ENCODE peak calls at places on chromosomes 13 and 19, in ten cellular contexts. A is NCI-H774, Q is fibroblast of mammary gland, N is MM.1S, S is fibroblast of pulmonary artery, G is left lung, H is astrocyte of the cerebellum, U is amygdala, J is heart right ventricle, B is dorsolateral prefrontal cortex. L is an unnamed sample.

GRCh38 chr19:56091066-56091490 is 30.0 kb downstream of the ZNF787 start:
- DNase-seq in B (no peak), S (peak), N (no peak), H (no peak), U (no peak), G (no peak), Q (peak), A (no peak), J (no peak), L (no peak)

GRCh38 chr13:97125810-97126738 is 96.1 kb upstream of the MBNL2 start:
- DNase-seq in U (no peak), G (peak), B (no peak), J (no peak), Q (peak), N (no peak), H (no peak), A (no peak), S (peak), L (peak)

GRCh38 chr19:5540208-5540607 is 27.5 kb downstream of the TINCR start:
- DNase-seq in B (no peak), J (no peak), U (no peak), A (no peak), Q (no peak), N (no peak), G (no peak), S (no peak), H (no peak), L (no peak)

GRCh38 chr19:2867025-2867991 is at the start of gene ZNF556:
- DNase-seq in H (no peak), J (no peak), B (no peak), A (no peak), Q (peak), S (no peak), U (no peak), N (peak), G (no peak), L (no peak)

GRCh38 chr19:4976412-4977298 is 7.7 kb downstream of the KDM4B start:
- DNase-seq in H (peak), Q (peak), S (peak), N (no peak), J (peak), A (no peak), G (peak), B (peak), U (peak), L (no peak)

GRCh38 chr19:48218964-48219363 is 36.7 kb downstream of the CARD8 start:
- DNase-seq in N (no peak), H (no peak), S (peak), U (no peak), A (no peak), J (no peak), B (no peak), G (no peak), Q (no peak), L (no peak)

GRCh38 chr13:94674609-94675348 is 37.6 kb downstream of the SOX21 start:
- DNase-seq in G (no peak), Q (peak), A (peak), U (no peak), S (peak), J (peak), B (no peak), H (peak), N (peak), L (peak)

GRCh38 chr13:98653471-98653985 is 76.6 kb upstream of the STK24 start:
- DNase-seq in S (peak), H (peak), N (peak), Q (peak), G (peak), A (peak), U (peak), B (peak), J (peak), L (peak)

GRCh38 chr19:7926727-7927604 is 1.0 kb upstream of the CTXN1 start:
- DNase-seq in G (no peak), N (no peak), H (no peak), Q (no peak), A (no peak), J (no peak), B (no peak), U (no peak), S (no peak), L (no peak)

GRCh38 chr19:38376576-38376975 is 2.2 kb downstream of the PSMD8 start:
- DNase-seq in Q (no peak), G (no peak), H (no peak), B (no peak), A (no peak), S (no peak), U (no peak), N (no peak), J (no peak), L (no peak)

GRCh38 chr19:43265664-43266025 is 3.7 kb downstream of the PSG9 start:
- DNase-seq in H (no peak), Q (no peak), G (no peak), J (no peak), U (no peak), B (no peak), N (no peak), S (no peak), A (no peak), L (no peak)

GRCh38 chr13:87172166-87172825 is 498.9 kb upstream of the SLITRK5 start:
- DNase-seq in U (no peak), H (no peak), N (no peak), A (no peak), G (no peak), Q (no peak), J (no peak), B (no peak), S (no peak), L (no peak)

GRCh38 chr13:76828316-76828741 is 57.9 kb downstream of the KCTD12 start:
- DNase-seq in G (no peak), B (no peak), S (no peak), J (no peak), H (no peak), A (no peak), Q (peak), U (no peak), N (no peak), L (no peak)

GRCh38 chr13:51844862-51845573 is at the start of gene TMEM272:
- DNase-seq in U (peak), B (peak), H (no peak), G (no peak), S (peak), Q (peak), N (no peak), J (peak), A (no peak), L (no peak)

GRCh38 chr19:39409207-39409885 is 2.7 kb downstream of the ZFP36 start:
- DNase-seq in B (peak), A (peak), J (peak), G (peak), N (peak), U (peak), H (no peak), S (peak), Q (peak), L (peak)

GRCh38 chr19:55251296-55252081 is 7.3 kb downstream of the PPP6R1 start:
- DNase-seq in U (no peak), A (no peak), S (peak), B (no peak), Q (peak), J (no peak), G (no peak), N (no peak), H (no peak), L (no peak)

GRCh38 chr19:3054972-3055740 is 7.1 kb downstream of the TLE5 start:
- DNase-seq in H (no peak), B (no peak), N (no peak), S (no peak), J (no peak), A (no peak), Q (no peak), U (no peak), G (no peak), L (no peak)

GRCh38 chr19:39737929-39738328 is at the start of gene CLC:
- DNase-seq in A (no peak), U (no peak), H (no peak), B (no peak), N (no peak), Q (no peak), S (no peak), G (no peak), J (no peak), L (no peak)

GRCh38 chr19:19267305-19267704 is 5.8 kb downstream of the TM6SF2 start:
- DNase-seq in B (no peak), J (no peak), U (no peak), H (no peak), G (no peak), S (no peak), N (no peak), Q (no peak), A (no peak), L (no peak)

GRCh38 chr19:45179063-45179847 is 671 bp downstream of the BLOC1S3 start:
- DNase-seq in Q (peak), U (no peak), B (peak), N (peak), G (peak), J (peak), A (no peak), H (no peak), S (peak), L (no peak)

GRCh38 chr19:24140099-24140498 is 53.1 kb downstream of the ZNF254 start:
- DNase-seq in G (no peak), S (peak), H (peak), B (no peak), N (no peak), U (no peak), J (no peak), Q (peak), A (no peak), L (no peak)

GRCh38 chr19:45878043-45878794 is 7.7 kb downstream of the IRF2BP1 start:
- DNase-seq in G (no peak), J (no peak), U (no peak), Q (no peak), H (no peak), A (no peak), S (no peak), B (no peak), N (no peak), L (no peak)

GRCh38 chr13:113906566-113906965 is 42.7 kb upstream of the GAS6 start:
- DNase-seq in U (no peak), H (no peak), A (no peak), G (no peak), S (no peak), Q (no peak), J (no peak), B (no peak), N (no peak), L (peak)

GRCh38 chr13:40152145-40152544 is 496.7 kb downstream of the COG6 start:
- DNase-seq in G (no peak), Q (peak), A (no peak), B (no peak), J (peak), U (no peak), H (peak), N (no peak), S (peak), L (no peak)

GRCh38 chr19:340620-341385 is 3.8 kb downstream of the MIER2 start:
- DNase-seq in B (no peak), H (no peak), Q (no peak), U (no peak), J (no peak), A (no peak), N (no peak), S (no peak), G (no peak), L (no peak)

GRCh38 chr19:31338069-31338767 is 11.0 kb downstream of the TSHZ3 start:
- DNase-seq in N (no peak), J (peak), G (no peak), A (no peak), Q (peak), S (peak), H (no peak), B (no peak), U (no peak), L (no peak)

GRCh38 chr13:41458187-41458938 is 1.0 kb downstream of the RGCC start:
- DNase-seq in B (peak), S (no peak), A (no peak), H (no peak), G (peak), N (peak), U (no peak), Q (no peak), J (no peak), L (no peak)

GRCh38 chr13:41645313-41645712 is 188.0 kb downstream of the RGCC start:
- DNase-seq in B (no peak), U (no peak), N (no peak), H (peak), J (no peak), Q (peak), A (no peak), S (peak), G (no peak), L (no peak)

GRCh38 chr13:100129605-100130004 is 40.7 kb downstream of the PCCA start:
- DNase-seq in N (no peak), U (no peak), H (no peak), B (no peak), Q (no peak), J (no peak), A (no peak), S (no peak), G (no peak), L (no peak)

L was measured in NCI-H510A.